ENCODE peak calls at places on chromosomes 2 and 18, in seven cellular contexts. One of them, this sample, is unnamed.

GRCh38 chr2:11598228-11598731 is 64.4 kb downstream of the GREB1 start:
- DNase-seq in mesendoderm: no peak
- DNase-seq in IMR-90: no peak
- DNase-seq in mesenchymal stem cell: no peak
- DNase-seq in trophoblast cell: no peak
- DNase-seq in H9: no peak
- DNase-seq in H1: no peak
- DNase-seq in this sample: no peak

GRCh38 chr18:75478996-75479870 is 51.7 kb upstream of the SMIM21 start:
- DNase-seq in trophoblast cell: no peak
- DNase-seq in IMR-90: peak
- DNase-seq in mesendoderm: peak
- DNase-seq in H9: no peak
- DNase-seq in mesenchymal stem cell: peak
- DNase-seq in H1: no peak
- DNase-seq in this sample: peak

GRCh38 chr2:26605195-26605968 is 35.8 kb downstream of the CIB4 start:
- DNase-seq in trophoblast cell: peak
- DNase-seq in mesendoderm: peak
- DNase-seq in H9: peak
- DNase-seq in H1: peak
- DNase-seq in mesenchymal stem cell: peak
- DNase-seq in IMR-90: peak
- DNase-seq in this sample: peak

GRCh38 chr2:239687441-239687840 is 286.6 kb upstream of the HDAC4 start:
- DNase-seq in mesendoderm: no peak
- DNase-seq in mesenchymal stem cell: no peak
- DNase-seq in H9: no peak
- DNase-seq in IMR-90: no peak
- DNase-seq in trophoblast cell: no peak
- DNase-seq in H1: no peak
- DNase-seq in this sample: no peak

GRCh38 chr18:8686556-8686955 is 18.8 kb upstream of the MTCL1 start:
- DNase-seq in mesenchymal stem cell: no peak
- DNase-seq in IMR-90: no peak
- DNase-seq in H1: no peak
- DNase-seq in H9: no peak
- DNase-seq in trophoblast cell: no peak
- DNase-seq in mesendoderm: peak
- DNase-seq in this sample: no peak

GRCh38 chr2:55225481-55226020 is 6.5 kb downstream of the CLHC1 start:
- DNase-seq in H1: no peak
- DNase-seq in trophoblast cell: no peak
- DNase-seq in mesendoderm: peak
- DNase-seq in H9: peak
- DNase-seq in IMR-90: no peak
- DNase-seq in mesenchymal stem cell: no peak
- DNase-seq in this sample: no peak

GRCh38 chr2:85771486-85771885 is 17.7 kb downstream of the ATOH8 start:
- DNase-seq in trophoblast cell: no peak
- DNase-seq in H1: no peak
- DNase-seq in IMR-90: no peak
- DNase-seq in H9: no peak
- DNase-seq in mesendoderm: no peak
- DNase-seq in mesenchymal stem cell: no peak
- DNase-seq in this sample: no peak

GRCh38 chr2:69572640-69573039 is 70.9 kb downstream of the AAK1 start:
- DNase-seq in IMR-90: peak
- DNase-seq in H1: no peak
- DNase-seq in H9: no peak
- DNase-seq in mesenchymal stem cell: peak
- DNase-seq in mesendoderm: no peak
- DNase-seq in trophoblast cell: no peak
- DNase-seq in this sample: no peak

GRCh38 chr2:44960871-44961270 is 19.4 kb downstream of the SIX3 start:
- DNase-seq in H1: no peak
- DNase-seq in trophoblast cell: no peak
- DNase-seq in mesendoderm: no peak
- DNase-seq in mesenchymal stem cell: no peak
- DNase-seq in IMR-90: no peak
- DNase-seq in H9: no peak
- DNase-seq in this sample: no peak

GRCh38 chr18:9095297-9096012 is 7.0 kb upstream of the NDUFV2 start:
- DNase-seq in H9: no peak
- DNase-seq in H1: no peak
- DNase-seq in IMR-90: peak
- DNase-seq in mesenchymal stem cell: peak
- DNase-seq in mesendoderm: no peak
- DNase-seq in trophoblast cell: no peak
- DNase-seq in this sample: no peak

GRCh38 chr2:98512699-98513098 is 68.0 kb downstream of the INPP4A start:
- DNase-seq in IMR-90: no peak
- DNase-seq in H1: no peak
- DNase-seq in H9: no peak
- DNase-seq in mesendoderm: no peak
- DNase-seq in trophoblast cell: no peak
- DNase-seq in mesenchymal stem cell: no peak
- DNase-seq in this sample: no peak

GRCh38 chr2:232854082-232854481 is 16.0 kb upstream of the SNORC start:
- DNase-seq in IMR-90: peak
- DNase-seq in trophoblast cell: no peak
- DNase-seq in mesenchymal stem cell: peak
- DNase-seq in mesendoderm: no peak
- DNase-seq in H9: no peak
- DNase-seq in H1: no peak
- DNase-seq in this sample: no peak

GRCh38 chr2:196234672-196235071 is 63.3 kb upstream of the STK17B start:
- DNase-seq in mesendoderm: peak
- DNase-seq in H9: no peak
- DNase-seq in IMR-90: peak
- DNase-seq in mesenchymal stem cell: peak
- DNase-seq in trophoblast cell: peak
- DNase-seq in H1: no peak
- DNase-seq in this sample: no peak

GRCh38 chr2:157990173-157990572 is 111.5 kb upstream of the UPP2 start:
- DNase-seq in trophoblast cell: no peak
- DNase-seq in IMR-90: no peak
- DNase-seq in mesenchymal stem cell: no peak
- DNase-seq in H1: no peak
- DNase-seq in H9: no peak
- DNase-seq in mesendoderm: peak
- DNase-seq in this sample: peak

GRCh38 chr2:26838121-26838906 is 9.6 kb upstream of the DPYSL5 start:
- DNase-seq in mesendoderm: peak
- DNase-seq in trophoblast cell: no peak
- DNase-seq in H1: no peak
- DNase-seq in mesenchymal stem cell: peak
- DNase-seq in IMR-90: peak
- DNase-seq in H9: no peak
- DNase-seq in this sample: no peak

GRCh38 chr18:21682276-21683051 is 22.1 kb downstream of the ABHD3 start:
- DNase-seq in IMR-90: peak
- DNase-seq in mesendoderm: no peak
- DNase-seq in trophoblast cell: peak
- DNase-seq in mesenchymal stem cell: peak
- DNase-seq in H1: no peak
- DNase-seq in H9: no peak
- DNase-seq in this sample: peak

GRCh38 chr2:241035818-241036396 is 37.5 kb downstream of the SNED1 start:
- DNase-seq in trophoblast cell: no peak
- DNase-seq in H9: peak
- DNase-seq in H1: no peak
- DNase-seq in IMR-90: no peak
- DNase-seq in mesenchymal stem cell: no peak
- DNase-seq in mesendoderm: no peak
- DNase-seq in this sample: no peak

GRCh38 chr2:46269545-46270273 is 27.5 kb upstream of the EPAS1 start:
- DNase-seq in H1: no peak
- DNase-seq in IMR-90: peak
- DNase-seq in trophoblast cell: no peak
- DNase-seq in mesendoderm: peak
- DNase-seq in H9: no peak
- DNase-seq in mesenchymal stem cell: peak
- DNase-seq in this sample: no peak
- H2BK5ac ChIP-seq in H1: no peak
- H2BK5ac ChIP-seq in IMR-90: no peak
- H2BK5ac ChIP-seq in trophoblast cell: no peak
- H2BK5ac ChIP-seq in mesendoderm: no peak
- H2BK5ac ChIP-seq in H9: no peak
- H2BK5ac ChIP-seq in mesenchymal stem cell: no peak
- H2BK5ac ChIP-seq in this sample: no peak

GRCh38 chr18:54269924-54270844 is 867 bp downstream of the POLI start:
- DNase-seq in mesendoderm: peak
- DNase-seq in IMR-90: peak
- DNase-seq in trophoblast cell: peak
- DNase-seq in H9: peak
- DNase-seq in H1: peak
- DNase-seq in mesenchymal stem cell: peak
- DNase-seq in this sample: no peak

GRCh38 chr18:54261894-54262293 is 7.4 kb upstream of the POLI start:
- DNase-seq in mesenchymal stem cell: no peak
- DNase-seq in H9: no peak
- DNase-seq in IMR-90: no peak
- DNase-seq in H1: no peak
- DNase-seq in trophoblast cell: no peak
- DNase-seq in mesendoderm: no peak
- DNase-seq in this sample: no peak

GRCh38 chr18:54263904-54264336 is 5.4 kb upstream of the POLI start:
- DNase-seq in mesendoderm: no peak
- DNase-seq in IMR-90: no peak
- DNase-seq in H1: no peak
- DNase-seq in H9: no peak
- DNase-seq in trophoblast cell: no peak
- DNase-seq in mesenchymal stem cell: no peak
- DNase-seq in this sample: no peak

DNA sequence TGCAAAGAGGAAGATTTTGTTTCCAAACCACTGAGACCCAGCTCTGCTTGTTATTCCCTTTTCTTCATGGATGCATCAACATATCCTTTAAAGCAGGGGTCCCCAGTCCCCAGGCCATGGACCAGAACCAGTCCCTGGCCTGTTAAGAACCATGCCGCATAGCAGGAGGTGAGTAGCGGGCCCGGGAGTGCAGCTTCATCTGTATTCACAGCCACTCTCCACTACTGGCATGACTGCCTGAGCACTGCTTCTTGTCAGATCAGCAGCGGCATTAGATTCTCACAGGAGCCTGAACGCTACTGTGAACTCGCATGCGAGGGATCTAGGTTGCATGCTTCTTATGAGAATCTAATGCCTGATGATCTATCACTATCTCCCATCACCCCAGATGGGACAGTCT is 1.6 kb upstream of the POLI start:
- DNase-seq in H9: no peak
- DNase-seq in mesendoderm: no peak
- DNase-seq in mesenchymal stem cell: no peak
- DNase-seq in IMR-90: no peak
- DNase-seq in H1: no peak
- DNase-seq in trophoblast cell: no peak
- DNase-seq in this sample: no peak
- H4K8ac ChIP-seq in H9: no peak
- H4K8ac ChIP-seq in mesendoderm: no peak
- H4K8ac ChIP-seq in mesenchymal stem cell: no peak
- H4K8ac ChIP-seq in IMR-90: no peak
- H4K8ac ChIP-seq in H1: no peak
- H4K8ac ChIP-seq in trophoblast cell: no peak
- H4K8ac ChIP-seq in this sample: no peak

GRCh38 chr18:49412673-49413072 is 47.8 kb downstream of the DYM start:
- DNase-seq in trophoblast cell: no peak
- DNase-seq in H9: no peak
- DNase-seq in IMR-90: no peak
- DNase-seq in mesendoderm: no peak
- DNase-seq in H1: no peak
- DNase-seq in mesenchymal stem cell: no peak
- DNase-seq in this sample: no peak
- H3K9ac ChIP-seq in trophoblast cell: no peak
- H3K9ac ChIP-seq in H9: no peak
- H3K9ac ChIP-seq in IMR-90: peak
- H3K9ac ChIP-seq in mesendoderm: no peak
- H3K9ac ChIP-seq in H1: no peak
- H3K9ac ChIP-seq in mesenchymal stem cell: no peak
- H3K9ac ChIP-seq in this sample: no peak

DNA sequence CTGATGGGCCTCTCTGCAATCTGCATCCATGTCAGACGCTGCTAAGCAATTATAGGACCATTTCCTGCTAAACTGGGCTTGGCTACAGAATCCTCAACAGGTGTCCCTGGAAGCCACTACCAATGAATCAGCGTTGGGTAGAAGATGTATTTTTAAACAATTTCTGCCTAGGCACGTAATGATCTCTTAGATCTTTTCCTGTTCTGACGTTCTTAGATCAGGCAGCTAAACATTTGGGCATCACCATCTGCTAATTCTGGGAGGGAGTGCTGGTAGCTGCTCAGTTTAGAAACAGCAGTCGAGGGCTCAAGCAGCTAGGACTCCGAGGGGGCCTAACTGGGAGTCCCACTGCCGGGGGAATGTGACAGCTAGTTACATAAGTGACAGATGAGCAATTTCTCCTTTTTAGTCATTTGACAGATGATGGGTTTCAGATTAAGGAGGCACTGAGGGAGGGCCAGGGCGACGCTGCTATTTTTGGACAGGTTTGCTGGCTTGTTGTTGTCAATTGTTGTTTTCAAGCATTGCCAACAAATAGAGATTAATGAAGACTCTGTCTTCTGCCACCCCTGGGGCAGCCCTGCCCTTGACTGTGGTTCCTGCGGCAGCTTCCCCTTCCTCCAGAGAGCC is 92.7 kb downstream of the MRO start:
- DNase-seq in trophoblast cell: no peak
- DNase-seq in mesendoderm: no peak
- DNase-seq in H1: no peak
- DNase-seq in IMR-90: no peak
- DNase-seq in mesenchymal stem cell: no peak
- DNase-seq in H9: no peak
- DNase-seq in this sample: no peak
- H2BK5ac ChIP-seq in trophoblast cell: no peak
- H2BK5ac ChIP-seq in mesendoderm: no peak
- H2BK5ac ChIP-seq in H1: no peak
- H2BK5ac ChIP-seq in IMR-90: no peak
- H2BK5ac ChIP-seq in mesenchymal stem cell: no peak
- H2BK5ac ChIP-seq in H9: no peak
- H2BK5ac ChIP-seq in this sample: no peak